ENCODE peak calls at places on chromosomes 4 and X, in nine cellular contexts. G is ACHN; Z is Ammon's horn; E is stimulated activated CD8-positive, alpha-beta memory T cell treated with anti-CD3 and anti-CD28 coated beads, Interleukin-4, amount 100 ng/mL, for 24 hours; H is Right ventricle myocardium superior; M is Panc1; K is kidney tubule cell; F is fibroblast of lung; R is stimulated activated CD4-positive, alpha-beta T cell treated with anti-CD3 and anti-CD28 coated beads, Interleukin-12 subunit alpha, Interleukin-12 subunit beta, amount 100 ng/mL, for 24 hours. V is an unnamed sample.

GRCh38 chr4:93312299-93312698 is 516.3 kb upstream of the ATOH1 start:
- DNase-seq in R (no peak), M (no peak), F (no peak), H (no peak), G (no peak), E (no peak), K (no peak), Z (no peak), V (no peak)

GRCh38 chrX:148500428-148501120 is at the start of gene AFF2:
- DNase-seq in E (peak; percentile 28), R (peak; percentile 38), K (peak; percentile 39), M (no peak), H (peak; percentile 42), Z (peak; percentile 8), G (peak; percentile 0), F (peak; percentile 24), V (peak; percentile 78)

GRCh38 chr4:123832173-123833026 is 435.8 kb downstream of the SPRY1 start:
- DNase-seq in K (peak; percentile 98), G (peak; percentile 93), H (peak; percentile 66), Z (no peak), R (no peak), M (peak; percentile 60), E (no peak), F (peak; percentile 100), V (peak; percentile 74)

GRCh38 chrX:84046403-84046984 is 141.5 kb downstream of the RPS6KA6 start:
- DNase-seq in R (no peak), F (peak; percentile 21), K (peak; percentile 58), H (no peak), M (peak; percentile 12), G (peak; percentile 8), E (no peak), Z (peak; percentile 2), V (no peak)

GRCh38 chrX:149124526-149125108 is 380.5 kb downstream of the IDS start:
- DNase-seq in Z (no peak), K (no peak), E (no peak), F (no peak), M (no peak), H (no peak), R (no peak), G (no peak), V (no peak)

GRCh38 chr4:168421671-168422070 is 58.6 kb downstream of the DDX60L start:
- DNase-seq in E (no peak), F (peak; percentile 62), G (no peak), R (no peak), Z (no peak), H (no peak), M (no peak), K (peak; percentile 70), V (no peak)

GRCh38 chrX:49187028-49187394 is 838 bp upstream of the PRICKLE3 start:
- DNase-seq in Z (no peak), F (no peak), E (no peak), R (no peak), M (no peak), H (no peak), G (no peak), K (no peak), V (no peak)

GRCh38 chrX:155577682-155578081 is 35.1 kb downstream of the TMLHE start:
- DNase-seq in Z (no peak), R (no peak), F (no peak), M (no peak), H (no peak), E (no peak), G (no peak), K (peak; percentile 0), V (no peak)

GRCh38 chr4:152278505-152279301 is 257.2 kb downstream of the FBXW7 start:
- DNase-seq in Z (peak; percentile 23), K (peak; percentile 86), E (no peak), G (no peak), M (no peak), R (no peak), F (no peak), H (no peak), V (no peak)

GRCh38 chr4:17758459-17758858 is 23.0 kb downstream of the FAM184B start:
- DNase-seq in G (no peak), Z (peak; percentile 34), K (no peak), R (no peak), M (no peak), H (no peak), E (no peak), F (no peak), V (no peak)

GRCh38 chr4:161799687-161800086 is 364.1 kb downstream of the FSTL5 start:
- DNase-seq in M (no peak), E (no peak), Z (no peak), G (no peak), H (no peak), K (no peak), F (peak; percentile 58), R (no peak), V (no peak)

GRCh38 chr4:141501931-141502330 is 134.5 kb upstream of the IL15 start:
- DNase-seq in E (no peak), K (peak; percentile 8), H (no peak), F (peak; percentile 35), M (no peak), G (no peak), R (no peak), Z (no peak), V (no peak)

GRCh38 chr4:124423160-124423559 is 289.4 kb downstream of the ANKRD50 start:
- DNase-seq in M (no peak), H (no peak), R (no peak), E (no peak), Z (no peak), F (peak; percentile 67), K (no peak), G (no peak), V (no peak)

GRCh38 chr4:116358633-116359222 is 726.6 kb downstream of the TRAM1L1 start:
- DNase-seq in G (peak; percentile 45), F (peak; percentile 45), K (peak; percentile 85), R (peak; percentile 13), M (peak; percentile 45), Z (no peak), H (no peak), E (no peak), V (peak; percentile 26)

V was measured in aorta.